ENCODE peak calls at places on chromosomes 4 and X, in seven cellular contexts. F is activated effector memory CD4-positive, alpha-beta T cell treated with Interleukin-2 at 50 U/mL for 16 hours; T is Caco-2; D is choroid plexus epithelial cell; W is IMR-90; A is T-helper 2 cell; M is cortex of kidney. X is an unnamed sample.
A peak's percentile ranks its signal among the peaks of the same experiment; 100 is the strongest.

GRCh38 chrX:106948641-106949040 is 28.4 kb downstream of the CLDN2 start:
- DNase-seq in F (no peak), A (no peak), T (no peak), M (no peak), D (no peak), W (no peak), X (no peak)

GRCh38 chr4:71184195-71184781 is 154.5 kb upstream of the SLC4A4 start:
- DNase-seq in A (peak; percentile 56), F (no peak), D (peak; percentile 62), T (peak; percentile 35), M (no peak), W (peak; percentile 75), X (no peak)

GRCh38 chr4:92618968-92619367 is 315.2 kb downstream of the GRID2 start:
- DNase-seq in D (no peak), W (peak; percentile 0), A (no peak), F (no peak), M (no peak), T (no peak), X (no peak)

GRCh38 chr4:972651-973424 is 531 bp downstream of the DGKQ start:
- DNase-seq in D (no peak), M (no peak), T (no peak), W (no peak), F (peak; percentile 44), A (peak; percentile 61), X (no peak)

GRCh38 chr4:182432819-182433218 is 189.6 kb downstream of the TENM3 start:
- DNase-seq in D (no peak), W (no peak), F (no peak), A (no peak), M (no peak), T (no peak), X (no peak)

GRCh38 chrX:101229155-101229554 is 9.6 kb downstream of the DRP2 start:
- DNase-seq in T (no peak), M (no peak), F (no peak), D (peak; percentile 69), W (peak; percentile 82), A (no peak), X (no peak)

GRCh38 chrX:109475174-109475891 is 6.6 kb downstream of the GUCY2F start:
- DNase-seq in T (peak; percentile 39), W (peak; percentile 34), F (no peak), A (no peak), M (no peak), D (peak; percentile 61), X (no peak)

GRCh38 chr4:152709675-152710438 is 30.1 kb upstream of the TMEM154 start:
- DNase-seq in D (peak; percentile 39), A (peak; percentile 38), M (no peak), W (no peak), F (no peak), T (no peak), X (no peak)

GRCh38 chrX:42398967-42399631 is 378.9 kb downstream of the PPP1R2C start:
- DNase-seq in D (peak; percentile 21), W (no peak), A (peak; percentile 25), T (no peak), F (no peak), M (no peak), X (no peak)

GRCh38 chr4:7918981-7919380 is 20.7 kb downstream of the AFAP1 start:
- DNase-seq in F (no peak), D (peak; percentile 53), A (no peak), W (no peak), T (no peak), M (no peak), X (no peak)